ENCODE peak calls at places on chromosome 16, in four cellular contexts. One of them, this sample, is unnamed.

GRCh38 chr16:64254443-64255367 is 867.2 kb downstream of the CDH11 start:
- DNase-seq in GM23338: no peak
- DNase-seq in H1: no peak
- DNase-seq in GM12891: no peak
- DNase-seq in this sample: no peak

GRCh38 chr16:88807142-88807625 is 3.6 kb downstream of the CDT1 start:
- DNase-seq in GM23338: no peak
- DNase-seq in H1: no peak
- DNase-seq in GM12891: no peak
- DNase-seq in this sample: no peak

GRCh38 chr16:81997738-81998137 is 13.5 kb downstream of the SDR42E1 start:
- DNase-seq in H1: no peak
- DNase-seq in GM23338: no peak
- DNase-seq in GM12891: no peak
- DNase-seq in this sample: no peak

GRCh38 chr16:67260426-67261063 is 11.8 kb downstream of the SLC9A5 start:
- DNase-seq in GM12891: peak
- DNase-seq in H1: no peak
- DNase-seq in GM23338: peak
- DNase-seq in this sample: no peak

GRCh38 chr16:74252329-74252728 is 44.3 kb upstream of the PSMD7 start:
- DNase-seq in GM12891: no peak
- DNase-seq in H1: peak
- DNase-seq in GM23338: no peak
- DNase-seq in this sample: peak

GRCh38 chr16:48099455-48099854 is 56.3 kb downstream of the ABCC12 start:
- DNase-seq in GM23338: peak
- DNase-seq in GM12891: no peak
- DNase-seq in H1: no peak
- DNase-seq in this sample: no peak

GRCh38 chr16:84045001-84045817 is 2.6 kb upstream of the SLC38A8 start:
- DNase-seq in GM23338: no peak
- DNase-seq in H1: no peak
- DNase-seq in GM12891: no peak
- DNase-seq in this sample: no peak

GRCh38 chr16:2910441-2910840 is 1.3 kb upstream of the FLYWCH1 start:
- DNase-seq in H1: no peak
- DNase-seq in GM12891: no peak
- DNase-seq in GM23338: no peak
- DNase-seq in this sample: no peak

GRCh38 chr16:88714420-88715302 is 8.4 kb downstream of the CTU2 start:
- DNase-seq in H1: no peak
- DNase-seq in GM12891: no peak
- DNase-seq in GM23338: no peak
- DNase-seq in this sample: no peak

GRCh38 chr16:50229149-50229726 is 37.1 kb upstream of the ADCY7 start:
- DNase-seq in GM12891: no peak
- DNase-seq in H1: no peak
- DNase-seq in GM23338: no peak
- DNase-seq in this sample: no peak

GRCh38 chr16:67470314-67470713 is 10.6 kb downstream of the ATP6V0D1 start:
- DNase-seq in GM23338: no peak
- DNase-seq in GM12891: no peak
- DNase-seq in H1: no peak
- DNase-seq in this sample: no peak

GRCh38 chr16:74216319-74216718 is 80.3 kb upstream of the PSMD7 start:
- DNase-seq in GM12891: no peak
- DNase-seq in H1: no peak
- DNase-seq in GM23338: no peak
- DNase-seq in this sample: no peak

GRCh38 chr16:11597268-11597690 is 10.6 kb upstream of the LITAF start:
- DNase-seq in GM23338: no peak
- DNase-seq in H1: no peak
- DNase-seq in GM12891: no peak
- DNase-seq in this sample: peak

GRCh38 chr16:87809150-87809902 is 43.5 kb upstream of the KLHDC4 start:
- DNase-seq in GM12891: no peak
- DNase-seq in H1: no peak
- DNase-seq in GM23338: no peak
- DNase-seq in this sample: peak

GRCh38 chr16:66954097-66954659 is 6.9 kb upstream of the CES3 start:
- DNase-seq in H1: peak
- DNase-seq in GM12891: no peak
- DNase-seq in GM23338: peak
- DNase-seq in this sample: no peak

GRCh38 chr16:81902025-81902424 is 109.2 kb downstream of the SDR42E1 start:
- DNase-seq in GM12891: no peak
- DNase-seq in H1: no peak
- DNase-seq in GM23338: no peak
- DNase-seq in this sample: no peak

GRCh38 chr16:85834741-85835140 is 35.2 kb downstream of the COX4I1 start:
- DNase-seq in GM12891: no peak
- DNase-seq in GM23338: no peak
- DNase-seq in H1: no peak
- DNase-seq in this sample: no peak

GRCh38 chr16:85833540-85833914 is 34.0 kb downstream of the COX4I1 start:
- DNase-seq in GM12891: no peak
- DNase-seq in GM23338: no peak
- DNase-seq in H1: no peak
- DNase-seq in this sample: no peak

GRCh38 chr16:85829751-85830445 is 30.4 kb downstream of the COX4I1 start:
- DNase-seq in H1: no peak
- DNase-seq in GM23338: no peak
- DNase-seq in GM12891: no peak
- DNase-seq in this sample: peak

GRCh38 chr16:85835227-85835751 is 35.8 kb downstream of the COX4I1 start:
- DNase-seq in GM12891: no peak
- DNase-seq in H1: no peak
- DNase-seq in GM23338: no peak
- DNase-seq in this sample: no peak

GRCh38 chr16:85832578-85833539 is 33.4 kb downstream of the COX4I1 start:
- DNase-seq in H1: no peak
- DNase-seq in GM12891: peak
- DNase-seq in GM23338: no peak
- DNase-seq in this sample: peak
- TF ChIP-seq POLR2AphosphoS5 in H1: no peak
- TF ChIP-seq POLR2AphosphoS5 in GM12891: no peak
- TF ChIP-seq POLR2AphosphoS5 in GM23338: no peak
- TF ChIP-seq POLR2AphosphoS5 in this sample: no peak

DNA sequence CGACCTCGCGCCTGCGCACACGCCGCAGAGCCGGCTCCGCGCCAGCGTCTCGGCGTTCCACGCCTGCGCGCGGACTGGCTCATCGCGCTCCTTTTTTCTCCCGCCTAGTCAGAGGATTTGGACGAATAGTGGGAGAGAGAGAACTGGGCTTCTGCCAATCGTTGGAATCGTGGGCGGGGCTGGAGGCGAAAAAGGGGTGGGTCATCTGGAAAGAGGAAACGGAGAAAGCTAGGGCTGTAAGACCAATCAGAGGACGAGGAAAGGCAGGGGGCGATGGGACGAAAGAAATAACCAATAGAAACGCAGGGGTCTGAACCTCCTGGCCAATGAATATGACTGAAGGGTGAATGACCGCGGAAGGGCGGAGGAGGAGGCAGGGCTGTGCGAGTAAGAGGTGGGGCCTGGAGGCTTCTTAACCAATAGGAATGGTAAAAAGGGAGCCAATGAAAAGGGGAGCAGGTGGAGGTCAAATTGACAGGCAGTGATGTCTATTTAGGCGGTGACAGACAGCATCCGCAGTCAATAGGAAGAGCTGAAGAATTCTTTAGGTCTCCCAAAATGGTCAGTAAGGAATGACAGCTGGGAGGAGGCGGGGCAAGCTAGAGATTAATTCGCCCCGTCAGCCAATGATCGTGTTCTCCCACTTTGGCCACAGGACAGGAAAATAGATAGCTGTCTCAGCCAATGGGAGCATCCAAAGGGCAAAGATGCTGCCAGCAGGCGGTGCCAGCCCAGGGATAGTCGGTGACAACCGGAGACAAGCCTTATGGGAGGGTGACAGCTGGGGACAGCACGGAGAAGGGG is at the start of gene TBC1D10B:
- DNase-seq in GM12891: peak
- DNase-seq in GM23338: peak
- DNase-seq in H1: peak
- DNase-seq in this sample: peak
- TF ChIP-seq POLR2AphosphoS5 in GM12891: no peak
- TF ChIP-seq POLR2AphosphoS5 in GM23338: peak
- TF ChIP-seq POLR2AphosphoS5 in H1: no peak
- TF ChIP-seq POLR2AphosphoS5 in this sample: no peak

GRCh38 chr16:27177031-27177774 is 26.1 kb upstream of the KDM8 start:
- DNase-seq in GM12891: no peak
- DNase-seq in H1: no peak
- DNase-seq in GM23338: no peak
- DNase-seq in this sample: no peak

GRCh38 chr16:27171584-27171983 is 31.7 kb upstream of the KDM8 start:
- DNase-seq in GM12891: no peak
- DNase-seq in H1: no peak
- DNase-seq in GM23338: no peak
- DNase-seq in this sample: no peak

GRCh38 chr16:27174798-27175197 is 28.5 kb upstream of the KDM8 start:
- DNase-seq in H1: no peak
- DNase-seq in GM23338: no peak
- DNase-seq in GM12891: no peak
- DNase-seq in this sample: no peak

GRCh38 chr16:27175888-27176287 is 27.4 kb upstream of the KDM8 start:
- DNase-seq in H1: no peak
- DNase-seq in GM12891: no peak
- DNase-seq in GM23338: peak
- DNase-seq in this sample: no peak

GRCh38 chr16:27174007-27174406 is 29.3 kb upstream of the KDM8 start:
- DNase-seq in GM23338: no peak
- DNase-seq in GM12891: no peak
- DNase-seq in H1: no peak
- DNase-seq in this sample: no peak
- TF ChIP-seq POLR2AphosphoS5 in GM23338: no peak
- TF ChIP-seq POLR2AphosphoS5 in GM12891: no peak
- TF ChIP-seq POLR2AphosphoS5 in H1: no peak
- TF ChIP-seq POLR2AphosphoS5 in this sample: no peak

GRCh38 chr16:58392215-58393137 is at the start of gene GINS3:
- DNase-seq in H1: peak
- DNase-seq in GM23338: peak
- DNase-seq in GM12891: peak
- DNase-seq in this sample: peak
- TF ChIP-seq POLR2AphosphoS5 in H1: peak
- TF ChIP-seq POLR2AphosphoS5 in GM23338: peak
- TF ChIP-seq POLR2AphosphoS5 in GM12891: no peak
- TF ChIP-seq POLR2AphosphoS5 in this sample: peak

GRCh38 chr16:29745126-29745852 is 501 bp downstream of the C16orf54 start:
- DNase-seq in H1: no peak
- DNase-seq in GM23338: peak
- DNase-seq in GM12891: peak
- DNase-seq in this sample: peak

GRCh38 chr16:29744541-29745101 is 1.2 kb downstream of the C16orf54 start:
- DNase-seq in GM23338: peak
- DNase-seq in H1: no peak
- DNase-seq in GM12891: peak
- DNase-seq in this sample: peak

GRCh38 chr16:29743827-29744531 is 1.8 kb downstream of the C16orf54 start:
- DNase-seq in GM12891: no peak
- DNase-seq in GM23338: peak
- DNase-seq in H1: peak
- DNase-seq in this sample: no peak

GRCh38 chr16:29748077-29748759 is 2.4 kb upstream of the C16orf54 start:
- DNase-seq in GM23338: no peak
- DNase-seq in GM12891: no peak
- DNase-seq in H1: no peak
- DNase-seq in this sample: no peak

GRCh38 chr16:29745853-29746345 is at the start of gene C16orf54:
- DNase-seq in GM12891: peak
- DNase-seq in GM23338: peak
- DNase-seq in H1: peak
- DNase-seq in this sample: peak
- TF ChIP-seq POLR2AphosphoS5 in GM12891: no peak
- TF ChIP-seq POLR2AphosphoS5 in GM23338: peak
- TF ChIP-seq POLR2AphosphoS5 in H1: no peak
- TF ChIP-seq POLR2AphosphoS5 in this sample: peak

GRCh38 chr16:23453338-23454052 is 506 bp upstream of the COG7 start:
- DNase-seq in GM12891: no peak
- DNase-seq in GM23338: no peak
- DNase-seq in H1: no peak
- DNase-seq in this sample: no peak
- TF ChIP-seq POLR2AphosphoS5 in GM12891: no peak
- TF ChIP-seq POLR2AphosphoS5 in GM23338: no peak
- TF ChIP-seq POLR2AphosphoS5 in H1: no peak
- TF ChIP-seq POLR2AphosphoS5 in this sample: no peak

DNA sequence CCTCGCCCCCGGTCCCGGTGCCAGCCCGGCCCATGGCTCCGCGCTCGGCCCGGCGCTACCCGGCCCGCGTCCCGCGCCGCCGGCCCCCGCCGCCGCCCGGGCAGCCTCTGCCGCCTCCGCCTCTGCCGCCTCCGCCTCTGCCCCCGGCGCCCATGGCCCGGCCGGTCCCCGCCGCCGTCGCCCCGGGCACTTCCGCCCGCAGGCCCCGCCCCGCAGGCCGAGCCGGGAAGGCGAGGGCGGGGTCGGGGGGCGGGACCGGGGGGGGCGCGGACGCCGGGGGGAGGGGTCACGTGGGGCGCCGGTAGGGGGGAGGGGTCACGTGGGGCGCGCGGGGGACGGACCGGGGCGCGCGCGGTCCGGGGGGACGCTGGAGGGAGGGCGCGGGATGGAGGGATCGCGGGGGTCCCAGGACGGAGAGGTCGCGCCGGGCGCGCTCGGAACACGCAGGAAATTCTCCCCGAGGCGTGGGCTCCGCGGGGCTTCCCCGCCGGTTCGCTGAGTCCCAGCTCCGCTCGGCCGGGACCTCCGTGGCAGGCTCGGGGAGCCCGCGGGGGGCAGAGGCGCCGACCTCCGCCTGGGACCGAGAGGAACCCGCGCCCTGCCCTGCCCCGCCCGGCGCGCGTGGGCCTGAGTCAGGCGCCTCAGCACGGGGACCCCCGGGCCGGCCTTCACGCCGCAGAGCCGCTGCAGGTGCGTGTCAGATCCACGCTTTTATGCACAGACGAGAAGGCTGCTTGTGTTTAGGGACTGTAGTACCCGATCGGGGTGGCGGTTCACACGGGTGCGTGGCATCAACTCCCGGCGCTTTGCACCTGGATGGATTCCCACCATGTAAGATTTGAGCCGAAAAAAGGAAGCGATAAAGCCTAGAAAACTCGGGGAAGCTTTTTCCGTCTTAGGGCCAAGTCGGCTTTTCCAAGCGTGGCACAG is at the start of gene PGAP6:
- DNase-seq in GM12891: peak
- DNase-seq in GM23338: peak
- DNase-seq in H1: peak
- DNase-seq in this sample: no peak
- TF ChIP-seq POLR2AphosphoS5 in GM12891: no peak
- TF ChIP-seq POLR2AphosphoS5 in GM23338: peak
- TF ChIP-seq POLR2AphosphoS5 in H1: no peak
- TF ChIP-seq POLR2AphosphoS5 in this sample: peak

DNA sequence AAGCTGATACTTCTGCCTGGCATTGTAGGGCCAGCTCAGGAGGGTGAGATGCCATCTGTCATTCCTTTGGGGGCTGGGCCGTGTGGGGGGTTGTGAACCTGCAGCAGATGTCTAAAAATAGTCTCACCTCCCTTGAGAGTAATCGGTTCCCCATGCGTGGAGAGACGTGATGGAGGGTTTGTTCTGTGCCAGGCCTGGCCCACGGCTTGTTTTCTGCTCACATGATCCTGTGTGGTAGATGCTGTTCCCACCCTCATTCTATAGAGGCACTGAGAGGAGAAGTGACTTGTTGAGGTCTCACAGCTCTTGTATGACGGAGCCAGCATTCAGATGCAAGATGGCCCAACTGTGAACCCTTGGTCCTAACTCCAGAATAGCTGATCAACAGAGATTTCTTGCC is 4.6 kb downstream of the IRF8 start:
- DNase-seq in GM12891: no peak
- DNase-seq in H1: no peak
- DNase-seq in GM23338: no peak
- DNase-seq in this sample: no peak
- TF ChIP-seq POLR2AphosphoS5 in GM12891: no peak
- TF ChIP-seq POLR2AphosphoS5 in H1: no peak
- TF ChIP-seq POLR2AphosphoS5 in GM23338: no peak
- TF ChIP-seq POLR2AphosphoS5 in this sample: no peak